ENCODE peak calls at places on chromosomes 3 and 15, in six cellular contexts. One of them, this sample, is unnamed.

GRCh38 chr3:114660124-114660523 is 366.3 kb downstream of the TIGIT start:
- DNase-seq in bronchial epithelial cell: no peak
- DNase-seq in myocyte: peak; percentile 44
- DNase-seq in GM03348: peak; percentile 15
- DNase-seq in NCI-H1417: no peak
- DNase-seq in activated gamma-delta T cell treated with Interleukin-2 at 50 U/mL for 16 hours: no peak
- DNase-seq in this sample: no peak

GRCh38 chr15:22945071-22945470 is 35.1 kb downstream of the CYFIP1 start:
- DNase-seq in bronchial epithelial cell: no peak
- DNase-seq in myocyte: no peak
- DNase-seq in GM03348: no peak
- DNase-seq in NCI-H1417: no peak
- DNase-seq in activated gamma-delta T cell treated with Interleukin-2 at 50 U/mL for 16 hours: no peak
- DNase-seq in this sample: no peak

GRCh38 chr3:117439812-117440211 is 730.2 kb downstream of the TUSC7 start:
- DNase-seq in bronchial epithelial cell: peak; percentile 46
- DNase-seq in myocyte: no peak
- DNase-seq in GM03348: no peak
- DNase-seq in NCI-H1417: peak; percentile 94
- DNase-seq in activated gamma-delta T cell treated with Interleukin-2 at 50 U/mL for 16 hours: no peak
- DNase-seq in this sample: peak; percentile 62

GRCh38 chr3:68088216-68088615 is 433.8 kb upstream of the SUCLG2 start:
- DNase-seq in bronchial epithelial cell: no peak
- DNase-seq in myocyte: no peak
- DNase-seq in GM03348: no peak
- DNase-seq in NCI-H1417: peak; percentile 69
- DNase-seq in activated gamma-delta T cell treated with Interleukin-2 at 50 U/mL for 16 hours: peak; percentile 30
- DNase-seq in this sample: no peak

GRCh38 chr15:84600331-84600686 is 500 bp upstream of the ZSCAN2 start:
- DNase-seq in bronchial epithelial cell: peak; percentile 83
- DNase-seq in myocyte: peak; percentile 86
- DNase-seq in GM03348: peak; percentile 92
- DNase-seq in NCI-H1417: peak; percentile 93
- DNase-seq in activated gamma-delta T cell treated with Interleukin-2 at 50 U/mL for 16 hours: peak; percentile 35
- DNase-seq in this sample: peak; percentile 79

GRCh38 chr15:98823012-98823458 is 174.7 kb downstream of the IGF1R start:
- DNase-seq in bronchial epithelial cell: peak; percentile 93
- DNase-seq in myocyte: peak; percentile 76
- DNase-seq in GM03348: peak; percentile 53
- DNase-seq in NCI-H1417: peak; percentile 35
- DNase-seq in activated gamma-delta T cell treated with Interleukin-2 at 50 U/mL for 16 hours: no peak
- DNase-seq in this sample: peak; percentile 1

GRCh38 chr3:112799946-112800345 is 46.7 kb downstream of the CD200R1L start:
- DNase-seq in bronchial epithelial cell: peak; percentile 84
- DNase-seq in myocyte: no peak
- DNase-seq in GM03348: no peak
- DNase-seq in NCI-H1417: no peak
- DNase-seq in activated gamma-delta T cell treated with Interleukin-2 at 50 U/mL for 16 hours: no peak
- DNase-seq in this sample: no peak

GRCh38 chr15:81939604-81940440 is 106.0 kb downstream of the MEX3B start:
- DNase-seq in bronchial epithelial cell: peak; percentile 57
- DNase-seq in myocyte: peak; percentile 47
- DNase-seq in GM03348: no peak
- DNase-seq in NCI-H1417: peak; percentile 16
- DNase-seq in activated gamma-delta T cell treated with Interleukin-2 at 50 U/mL for 16 hours: no peak
- DNase-seq in this sample: peak; percentile 76

GRCh38 chr3:111971533-111971932 is 7.3 kb upstream of the ABHD10 start:
- DNase-seq in bronchial epithelial cell: no peak
- DNase-seq in myocyte: no peak
- DNase-seq in GM03348: no peak
- DNase-seq in NCI-H1417: peak; percentile 88
- DNase-seq in activated gamma-delta T cell treated with Interleukin-2 at 50 U/mL for 16 hours: no peak
- DNase-seq in this sample: no peak

GRCh38 chr15:50241684-50242450 is 23.7 kb downstream of the HDC start:
- DNase-seq in bronchial epithelial cell: peak; percentile 82
- DNase-seq in myocyte: peak; percentile 54
- DNase-seq in GM03348: peak; percentile 28
- DNase-seq in NCI-H1417: peak; percentile 35
- DNase-seq in activated gamma-delta T cell treated with Interleukin-2 at 50 U/mL for 16 hours: no peak
- DNase-seq in this sample: no peak

GRCh38 chr3:17231537-17232261 is 346.9 kb downstream of the PLCL2 start:
- DNase-seq in bronchial epithelial cell: no peak
- DNase-seq in myocyte: no peak
- DNase-seq in GM03348: no peak
- DNase-seq in NCI-H1417: peak; percentile 14
- DNase-seq in activated gamma-delta T cell treated with Interleukin-2 at 50 U/mL for 16 hours: no peak
- DNase-seq in this sample: no peak

GRCh38 chr3:130250982-130251381 is 94.5 kb upstream of the COL6A5 start:
- DNase-seq in bronchial epithelial cell: no peak
- DNase-seq in myocyte: no peak
- DNase-seq in GM03348: no peak
- DNase-seq in NCI-H1417: no peak
- DNase-seq in activated gamma-delta T cell treated with Interleukin-2 at 50 U/mL for 16 hours: no peak
- DNase-seq in this sample: no peak

GRCh38 chr3:142359367-142359766 is 88.5 kb downstream of the XRN1 start:
- DNase-seq in bronchial epithelial cell: no peak
- DNase-seq in myocyte: no peak
- DNase-seq in GM03348: no peak
- DNase-seq in NCI-H1417: no peak
- DNase-seq in activated gamma-delta T cell treated with Interleukin-2 at 50 U/mL for 16 hours: no peak
- DNase-seq in this sample: no peak

GRCh38 chr15:80976851-80977250 is 12.8 kb downstream of the MESD start:
- DNase-seq in bronchial epithelial cell: no peak
- DNase-seq in myocyte: no peak
- DNase-seq in GM03348: no peak
- DNase-seq in NCI-H1417: no peak
- DNase-seq in activated gamma-delta T cell treated with Interleukin-2 at 50 U/mL for 16 hours: no peak
- DNase-seq in this sample: no peak

GRCh38 chr3:103388214-103388613 is 953.4 kb downstream of the ZPLD1 start:
- DNase-seq in bronchial epithelial cell: no peak
- DNase-seq in myocyte: no peak
- DNase-seq in GM03348: no peak
- DNase-seq in NCI-H1417: peak; percentile 19
- DNase-seq in activated gamma-delta T cell treated with Interleukin-2 at 50 U/mL for 16 hours: no peak
- DNase-seq in this sample: no peak

GRCh38 chr3:39177708-39178332 is 14.6 kb downstream of the XIRP1 start:
- DNase-seq in bronchial epithelial cell: peak; percentile 86
- DNase-seq in myocyte: peak; percentile 84
- DNase-seq in GM03348: peak; percentile 94
- DNase-seq in NCI-H1417: peak; percentile 71
- DNase-seq in activated gamma-delta T cell treated with Interleukin-2 at 50 U/mL for 16 hours: peak; percentile 50
- DNase-seq in this sample: peak; percentile 95

GRCh38 chr3:122458992-122459391 is 43.1 kb upstream of the WDR5B start:
- DNase-seq in bronchial epithelial cell: peak; percentile 48
- DNase-seq in myocyte: peak; percentile 39
- DNase-seq in GM03348: peak; percentile 54
- DNase-seq in NCI-H1417: peak; percentile 6
- DNase-seq in activated gamma-delta T cell treated with Interleukin-2 at 50 U/mL for 16 hours: no peak
- DNase-seq in this sample: no peak

GRCh38 chr3:154243353-154243752 is 80.9 kb downstream of the DHX36 start:
- DNase-seq in bronchial epithelial cell: peak; percentile 68
- DNase-seq in myocyte: peak; percentile 16
- DNase-seq in GM03348: peak; percentile 45
- DNase-seq in NCI-H1417: no peak
- DNase-seq in activated gamma-delta T cell treated with Interleukin-2 at 50 U/mL for 16 hours: no peak
- DNase-seq in this sample: no peak

GRCh38 chr3:68207327-68207726 is 552.9 kb upstream of the SUCLG2 start:
- DNase-seq in bronchial epithelial cell: no peak
- DNase-seq in myocyte: no peak
- DNase-seq in GM03348: no peak
- DNase-seq in NCI-H1417: no peak
- DNase-seq in activated gamma-delta T cell treated with Interleukin-2 at 50 U/mL for 16 hours: no peak
- DNase-seq in this sample: no peak

GRCh38 chr15:34217587-34218225 is 7.1 kb upstream of the EMC4 start:
- DNase-seq in bronchial epithelial cell: peak; percentile 87
- DNase-seq in myocyte: peak; percentile 46
- DNase-seq in GM03348: peak; percentile 36
- DNase-seq in NCI-H1417: no peak
- DNase-seq in activated gamma-delta T cell treated with Interleukin-2 at 50 U/mL for 16 hours: no peak
- DNase-seq in this sample: no peak

GRCh38 chr3:105527949-105528348 is 161.2 kb downstream of the ALCAM start:
- DNase-seq in bronchial epithelial cell: peak; percentile 91
- DNase-seq in myocyte: peak; percentile 22
- DNase-seq in GM03348: no peak
- DNase-seq in NCI-H1417: peak; percentile 94
- DNase-seq in activated gamma-delta T cell treated with Interleukin-2 at 50 U/mL for 16 hours: no peak
- DNase-seq in this sample: no peak